ENCODE peak calls at places on chromosome 12, in ten cellular contexts. Y, J, C, L, I, U, O, Q, H and R are unnamed samples.
A peak's percentile ranks its signal among the peaks of the same experiment; 100 is the strongest.

GRCh38 chr12:15240898-15241297 is 19.7 kb upstream of the RERG start:
- DNase-seq in Y (no peak), J (no peak), C (no peak), L (no peak), I (no peak), U (no peak), O (no peak), Q (no peak), H (no peak), R (no peak)

GRCh38 chr12:18428416-18428815 is 167.1 kb downstream of the PIK3C2G start:
- DNase-seq in Y (peak; percentile 56), J (no peak), C (no peak), L (no peak), I (no peak), U (no peak), O (no peak), Q (no peak), H (no peak), R (no peak)

GRCh38 chr12:125053821-125054220 is 11.4 kb upstream of the AACS start:
- DNase-seq in Y (no peak), J (no peak), C (no peak), L (no peak), I (no peak), U (no peak), O (no peak), Q (no peak), H (no peak), R (no peak)

GRCh38 chr12:107853479-107853878 is 79.0 kb downstream of the ASCL4 start:
- DNase-seq in Y (no peak), J (no peak), C (no peak), L (no peak), I (no peak), U (no peak), O (no peak), Q (no peak), H (no peak), R (no peak)

GRCh38 chr12:19744760-19745218 is 305.5 kb downstream of the AEBP2 start:
- DNase-seq in Y (peak; percentile 19), J (no peak), C (no peak), L (no peak), I (no peak), U (peak; percentile 87), O (no peak), Q (no peak), H (no peak), R (peak; percentile 16)

GRCh38 chr12:113766133-113766879 is 199.8 kb downstream of the RBM19 start:
- DNase-seq in Y (no peak), J (no peak), C (no peak), L (no peak), I (no peak), U (no peak), O (no peak), Q (no peak), H (no peak), R (no peak)

GRCh38 chr12:52058631-52059324 is 7.5 kb downstream of the NR4A1 start:
- DNase-seq in Y (no peak), J (no peak), C (peak; percentile 54), L (no peak), I (peak; percentile 34), U (no peak), O (no peak), Q (no peak), H (no peak), R (no peak)

GRCh38 chr12:29773076-29773475 is 10.7 kb downstream of the TMTC1 start:
- DNase-seq in Y (no peak), J (no peak), C (no peak), L (no peak), I (no peak), U (no peak), O (no peak), Q (no peak), H (no peak), R (no peak)

GRCh38 chr12:1496162-1496925 is 98.0 kb downstream of the FBXL14 start:
- DNase-seq in Y (peak; percentile 49), J (no peak), C (no peak), L (no peak), I (no peak), U (peak; percentile 42), O (no peak), Q (no peak), H (no peak), R (no peak)

GRCh38 chr12:4292266-4293063 is 18.9 kb downstream of the CCND2 start:
- DNase-seq in Y (no peak), J (no peak), C (no peak), L (no peak), I (no peak), U (no peak), O (no peak), Q (peak; percentile 39), H (no peak), R (no peak)